ENCODE peak calls at places on chromosomes 2 and 18, in four cellular contexts. S is body of pancreas, E is transverse colon, U is HepG2. Y is an unnamed sample.

GRCh38 chr2:18987592-18988073 is 370.8 kb downstream of the OSR1 start:
- DNase-seq in S (peak), E (peak), U (peak), Y (peak)

GRCh38 chr2:241873081-241873802 is 3.7 kb downstream of the RTP5 start:
- DNase-seq in S (no peak), E (no peak), U (no peak), Y (no peak)

GRCh38 chr2:121746071-121746578 is 9.3 kb upstream of the TSN start:
- DNase-seq in S (no peak), E (no peak), U (no peak), Y (no peak)

GRCh38 chr2:37523861-37524362 is 147.5 kb downstream of the CDC42EP3 start:
- DNase-seq in S (peak), E (peak), U (no peak), Y (no peak)

GRCh38 chr2:107405261-107405660 is 421.4 kb upstream of the RGPD4 start:
- DNase-seq in S (no peak), E (no peak), U (no peak), Y (no peak)

GRCh38 chr2:241974851-241975592 is 105.5 kb downstream of the RTP5 start:
- DNase-seq in S (no peak), E (no peak), U (no peak), Y (peak)

GRCh38 chr2:20348542-20348941 is 2.1 kb downstream of the PUM2 start:
- DNase-seq in S (no peak), E (peak), U (no peak), Y (no peak)

GRCh38 chr2:46846454-46846990 is 69.1 kb downstream of the MCFD2 start:
- DNase-seq in S (no peak), E (no peak), U (no peak), Y (no peak)

GRCh38 chr18:57801379-57802165 is 1.5 kb downstream of the ATP8B1 start:
- DNase-seq in S (peak), E (no peak), U (no peak), Y (no peak)

DNA sequence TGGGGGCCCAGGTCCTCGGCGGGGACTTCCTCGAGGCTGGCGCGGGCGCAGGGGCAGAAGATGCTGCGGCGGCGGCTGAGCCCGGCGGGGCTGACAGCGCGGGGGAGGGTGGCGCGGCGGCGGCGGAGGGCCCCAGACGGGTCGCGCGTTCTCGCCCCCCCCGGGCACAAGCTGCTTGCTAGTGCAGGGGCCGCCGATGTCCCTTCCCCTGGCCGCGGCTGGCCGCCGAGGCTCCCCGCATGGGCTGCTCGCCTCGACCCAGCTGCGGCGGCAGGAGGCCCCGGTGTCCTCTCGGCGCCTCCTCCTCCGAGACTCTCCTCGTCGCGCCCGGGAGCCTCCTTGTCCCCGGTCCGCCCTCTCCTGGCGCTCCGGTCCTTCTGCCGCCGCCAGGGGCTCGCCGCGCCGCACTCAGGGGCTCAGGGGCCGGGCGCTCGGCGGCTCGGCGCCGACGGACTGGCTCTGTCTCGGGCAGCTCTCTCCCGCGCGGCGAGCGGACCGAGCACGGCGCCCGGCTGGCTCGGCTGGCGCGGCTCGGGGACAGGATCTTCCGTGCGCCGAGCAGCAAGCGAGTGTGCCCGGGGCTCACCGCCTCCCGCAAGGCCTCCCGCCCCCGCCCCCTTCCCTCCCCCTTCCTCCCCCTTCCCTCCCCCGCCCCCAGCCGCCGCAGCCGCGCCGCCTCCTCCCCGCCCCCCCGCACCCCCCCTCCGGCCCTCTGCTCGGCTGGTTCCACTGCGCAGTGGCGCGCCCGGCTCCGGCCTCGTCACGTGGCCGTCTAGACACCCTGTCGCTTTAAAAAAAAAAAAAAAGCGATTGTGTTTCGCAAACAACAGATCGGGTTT is 902 bp upstream of the SMAD7 start:
- DNase-seq in S (peak), E (peak), U (peak), Y (peak)
- TF ChIP-seq CTCF in S (no peak), E (no peak), U (peak), Y (peak)

GRCh38 chr2:119795309-119796303 is 35.9 kb downstream of the PTPN4 start:
- DNase-seq in S (no peak), E (no peak), U (no peak), Y (no peak)

GRCh38 chr2:119788751-119789150 is 29.0 kb downstream of the PTPN4 start:
- DNase-seq in S (no peak), E (no peak), U (no peak), Y (no peak)

GRCh38 chr2:119794237-119794636 is 34.5 kb downstream of the PTPN4 start:
- DNase-seq in S (no peak), E (no peak), U (no peak), Y (no peak)

GRCh38 chr2:119790466-119790865 is 30.7 kb downstream of the PTPN4 start:
- DNase-seq in S (no peak), E (no peak), U (no peak), Y (no peak)

GRCh38 chr2:119792907-119793312 is 33.2 kb downstream of the PTPN4 start:
- DNase-seq in S (no peak), E (no peak), U (no peak), Y (no peak)
- TF ChIP-seq POLR2A in S (no peak), E (no peak), U (no peak), Y (no peak)

GRCh38 chr18:11514267-11514666 is 95.1 kb upstream of the SLC35G4 start:
- DNase-seq in S (no peak), E (no peak), U (no peak), Y (no peak)

GRCh38 chr18:11511434-11512095 is 97.8 kb upstream of the SLC35G4 start:
- DNase-seq in S (no peak), E (no peak), U (no peak), Y (no peak)

GRCh38 chr18:11506871-11507270 is 102.5 kb upstream of the SLC35G4 start:
- DNase-seq in S (no peak), E (no peak), U (no peak), Y (no peak)

GRCh38 chr18:11516988-11517630 is 92.3 kb upstream of the SLC35G4 start:
- DNase-seq in S (no peak), E (no peak), U (no peak), Y (no peak)

DNA sequence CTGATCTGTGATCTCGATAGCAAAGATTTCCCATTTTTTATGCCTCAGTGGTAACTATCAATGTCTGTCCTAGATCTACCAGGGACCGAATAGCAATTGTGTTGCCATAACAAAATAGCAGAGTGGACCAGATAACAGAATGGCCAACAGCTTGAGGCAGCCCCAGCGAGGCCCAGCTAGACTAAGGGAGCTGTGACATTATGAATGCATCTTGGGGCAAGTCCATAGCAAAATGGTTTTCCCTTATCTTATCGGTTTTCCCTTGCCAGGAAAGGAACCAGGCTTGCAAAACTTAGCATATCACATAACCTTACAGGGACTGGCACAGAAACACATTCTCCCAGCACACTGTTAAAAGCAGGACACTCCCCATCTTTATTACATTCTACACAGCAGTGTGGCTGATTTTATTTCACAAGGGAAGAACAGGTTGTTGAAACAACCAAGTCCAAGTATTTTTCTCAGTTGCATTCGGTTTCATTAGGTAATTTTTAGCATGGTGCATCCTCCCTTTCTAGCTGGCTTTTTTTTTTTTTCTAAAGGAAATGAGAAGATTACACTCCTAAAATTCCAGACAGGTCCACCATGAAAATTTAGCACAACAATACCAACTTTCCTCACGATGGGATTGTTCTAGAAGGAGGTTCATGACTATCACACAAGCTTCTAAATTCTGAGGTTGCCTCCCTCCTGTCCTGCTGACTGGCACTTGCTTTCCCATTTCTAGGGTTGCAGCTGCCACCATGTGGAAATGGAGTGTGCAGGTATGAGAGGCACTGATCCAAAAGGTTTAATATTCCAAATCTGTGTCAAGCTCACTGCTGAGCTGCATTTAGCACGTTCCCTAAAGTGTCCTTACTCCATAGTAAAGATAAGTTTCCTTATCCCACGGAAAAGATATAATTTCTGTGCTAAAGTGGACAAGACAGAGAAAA is 97.0 kb upstream of the SLC35G4 start:
- DNase-seq in S (no peak), E (no peak), U (peak), Y (no peak)
- TF ChIP-seq CTCF in S (no peak), E (no peak), U (peak), Y (no peak)

GRCh38 chr2:71063216-71063615 is 5.2 kb upstream of the NAGK start:
- DNase-seq in S (no peak), E (no peak), U (no peak), Y (no peak)

GRCh38 chr2:71060871-71061270 is 7.6 kb upstream of the NAGK start:
- DNase-seq in S (no peak), E (no peak), U (no peak), Y (no peak)

GRCh38 chr2:71064754-71065621 is 3.5 kb upstream of the NAGK start:
- DNase-seq in S (peak), E (peak), U (no peak), Y (no peak)

GRCh38 chr2:71066856-71067255 is 1.6 kb upstream of the NAGK start:
- DNase-seq in S (no peak), E (no peak), U (no peak), Y (no peak)

DNA sequence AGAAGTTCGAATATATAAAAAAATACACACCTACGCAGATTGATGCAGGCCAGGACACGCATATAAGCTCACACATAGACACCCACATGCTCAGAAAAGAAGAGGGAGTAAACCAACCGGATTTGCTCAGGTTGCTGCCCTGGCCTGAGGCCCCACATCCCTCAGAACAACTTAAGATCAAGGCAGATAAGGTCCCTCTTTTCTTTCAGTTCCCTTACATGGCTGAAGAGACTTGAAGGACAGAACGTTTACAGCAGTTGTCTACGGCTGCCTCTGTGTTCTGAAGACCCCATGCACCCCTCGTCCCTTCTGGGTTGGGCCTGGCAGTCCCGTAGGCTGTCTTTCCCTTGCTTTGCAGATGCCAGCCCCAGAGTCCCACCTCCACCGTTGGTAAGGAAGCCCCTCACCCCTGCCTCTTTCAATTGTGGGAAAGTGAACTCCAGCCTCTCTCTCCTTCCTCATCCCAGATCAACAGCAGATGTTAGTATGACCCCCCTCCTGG is 4.3 kb upstream of the NAGK start:
- DNase-seq in S (no peak), E (no peak), U (no peak), Y (no peak)
- TF ChIP-seq POLR2A in S (no peak), E (no peak), U (no peak), Y (no peak)

DNA sequence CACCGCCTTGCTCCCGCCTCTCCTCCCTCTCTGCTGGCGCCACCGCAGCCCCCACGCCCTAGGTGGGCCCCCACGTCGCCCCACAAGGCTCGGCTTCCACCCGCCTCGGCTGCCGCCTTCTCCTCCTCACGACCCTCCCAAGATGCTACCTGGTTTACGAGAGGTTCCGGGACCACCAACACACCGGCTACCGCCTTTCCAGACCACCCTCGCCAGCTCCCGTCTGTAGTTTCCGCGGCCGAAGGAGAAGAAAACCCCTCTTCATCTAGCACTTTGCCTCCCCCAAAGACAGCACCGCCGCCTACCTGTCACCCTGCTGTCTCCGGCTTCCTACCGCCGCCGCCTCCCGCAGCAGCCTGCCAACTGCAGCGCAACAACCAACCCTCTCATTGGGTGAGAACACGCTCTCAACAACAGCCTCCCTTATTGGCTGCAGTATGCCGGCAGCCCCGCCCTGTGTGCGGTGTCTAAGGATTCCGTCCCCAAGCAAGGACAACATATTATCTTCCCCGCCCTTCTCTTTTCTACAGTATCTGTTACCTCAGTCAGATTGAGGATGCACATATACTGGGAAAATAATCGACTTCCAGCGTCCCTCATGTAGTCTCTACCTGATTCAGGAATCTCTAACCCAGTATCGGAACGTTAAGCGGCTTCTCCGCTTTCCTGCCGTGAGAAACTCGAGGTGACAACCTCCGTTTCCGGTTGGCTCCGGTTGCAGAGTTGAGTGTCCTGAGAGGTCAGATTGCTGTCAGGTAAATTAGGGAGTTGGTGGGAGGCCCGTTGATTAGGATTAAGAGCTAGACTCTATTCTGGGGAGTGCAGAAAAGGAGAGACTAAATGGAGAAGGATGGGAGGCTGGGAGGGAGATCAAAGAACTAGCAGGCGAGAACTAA is at the start of the genes HYCC2 and NDUFB3:
- DNase-seq in S (peak), E (peak), U (peak), Y (peak)
- TF ChIP-seq CTCF in S (no peak), E (peak), U (peak), Y (peak)

Y was measured in suprapubic skin.